ENCODE peak calls at places on chromosomes 2 and 18, in six cellular contexts. B is cardiac fibroblast; L is heart left ventricle; C is lung; I is CD8-positive, alpha-beta T cell; Q is mucosa of descending colon. E is an unnamed sample.

GRCh38 chr2:64652231-64653173 is 1.2 kb downstream of the SERTAD2 start:
- DNase-seq in B (peak; percentile 89), L (no peak), C (no peak), I (no peak), Q (peak; percentile 76), E (no peak)

GRCh38 chr2:148519013-148519412 is 125.5 kb upstream of the EPC2 start:
- DNase-seq in B (no peak), L (no peak), C (no peak), I (no peak), Q (no peak), E (no peak)

GRCh38 chr2:51624995-51625394 is 593.1 kb upstream of the NRXN1 start:
- DNase-seq in B (peak; percentile 64), L (no peak), C (no peak), I (no peak), Q (no peak), E (no peak)

GRCh38 chr2:84799772-84800171 is 81.1 kb downstream of the TRABD2A start:
- DNase-seq in B (no peak), L (no peak), C (no peak), I (no peak), Q (no peak), E (no peak)

GRCh38 chr2:187055463-187055862 is 206.5 kb upstream of the ZSWIM2 start:
- DNase-seq in B (peak; percentile 37), L (no peak), C (no peak), I (no peak), Q (no peak), E (no peak)

GRCh38 chr18:7521226-7521856 is 45.8 kb upstream of the PTPRM start:
- DNase-seq in B (no peak), L (no peak), C (no peak), I (no peak), Q (no peak), E (no peak)

GRCh38 chr2:129813404-129813803 is 166.1 kb upstream of the RAB6C start:
- DNase-seq in B (no peak), L (no peak), C (no peak), I (no peak), Q (no peak), E (no peak)

GRCh38 chr2:239008004-239008403 is 160.1 kb downstream of the TWIST2 start:
- DNase-seq in B (no peak), L (no peak), C (no peak), I (no peak), Q (no peak), E (no peak)

GRCh38 chr2:124798551-124798950 is 773.5 kb downstream of the CNTNAP5 start:
- DNase-seq in B (peak; percentile 14), L (no peak), C (no peak), I (no peak), Q (no peak), E (no peak)

GRCh38 chr2:204019572-204020501 is 83.3 kb downstream of the ICOS start:
- DNase-seq in B (peak; percentile 42), L (no peak), C (no peak), I (no peak), Q (no peak), E (no peak)

GRCh38 chr2:147420517-147420916 is 424.3 kb upstream of the ACVR2A start:
- DNase-seq in B (no peak), L (no peak), C (no peak), I (no peak), Q (no peak), E (no peak)

GRCh38 chr18:2515908-2516625 is 55.2 kb downstream of the METTL4 start:
- DNase-seq in B (peak; percentile 80), L (no peak), C (no peak), I (no peak), Q (no peak), E (no peak)

GRCh38 chr2:240134956-240135520 is 1.1 kb downstream of the COPS9 start:
- DNase-seq in B (no peak), L (no peak), C (no peak), I (no peak), Q (no peak), E (no peak)

GRCh38 chr2:113930448-113930847 is 40.6 kb downstream of the ACTR3 start:
- DNase-seq in B (peak; percentile 28), L (no peak), C (no peak), I (no peak), Q (no peak), E (no peak)

GRCh38 chr2:109712746-109713145 is 81.4 kb upstream of the RGPD5 start:
- DNase-seq in B (no peak), L (no peak), C (no peak), I (no peak), Q (no peak), E (no peak)

GRCh38 chr2:71583876-71584275 is 130.5 kb downstream of the DYSF start:
- DNase-seq in B (no peak), L (no peak), C (no peak), I (no peak), Q (no peak), E (no peak)

GRCh38 chr2:207219716-207220414 is 54.1 kb upstream of the KLF7 start:
- DNase-seq in B (peak; percentile 56), L (no peak), C (no peak), I (no peak), Q (no peak), E (no peak)

GRCh38 chr2:211611061-211611518 is 927.5 kb downstream of the ERBB4 start:
- DNase-seq in B (no peak), L (no peak), C (no peak), I (no peak), Q (no peak), E (no peak)

GRCh38 chr2:184359379-184359778 is 238.9 kb upstream of the ZNF804A start:
- DNase-seq in B (no peak), L (no peak), C (no peak), I (no peak), Q (no peak), E (no peak)

GRCh38 chr2:57497489-57498096 is 549.0 kb upstream of the VRK2 start:
- DNase-seq in B (peak; percentile 73), L (peak; percentile 6), C (peak; percentile 31), I (no peak), Q (no peak), E (no peak)

GRCh38 chr18:59996370-59996966 is 96.7 kb downstream of the PMAIP1 start:
- DNase-seq in B (peak; percentile 75), L (no peak), C (peak; percentile 39), I (no peak), Q (no peak), E (no peak)

GRCh38 chr2:235709124-235709813 is 215.4 kb downstream of the AGAP1 start:
- DNase-seq in B (peak; percentile 55), L (no peak), C (peak; percentile 43), I (no peak), Q (peak; percentile 88), E (no peak)

GRCh38 chr2:16638941-16639340 is 26.7 kb downstream of the CYRIA start:
- DNase-seq in B (no peak), L (no peak), C (no peak), I (no peak), Q (no peak), E (no peak)

GRCh38 chr2:58539973-58540372 is 298.8 kb upstream of the FANCL start:
- DNase-seq in B (no peak), L (no peak), C (no peak), I (no peak), Q (no peak), E (no peak)

GRCh38 chr2:236173734-236174607 is 5.8 kb upstream of the GBX2 start:
- DNase-seq in B (no peak), L (no peak), C (no peak), I (no peak), Q (no peak), E (no peak)

GRCh38 chr2:27407798-27408491 is 1.4 kb downstream of the PPM1G start:
- DNase-seq in B (peak; percentile 76), L (no peak), C (no peak), I (no peak), Q (no peak), E (no peak)

GRCh38 chr2:88924533-88924932 is 233.1 kb downstream of the RPIA start:
- DNase-seq in B (no peak), L (no peak), C (no peak), I (no peak), Q (no peak), E (no peak)

GRCh38 chr2:88913280-88913679 is 221.8 kb downstream of the RPIA start:
- DNase-seq in B (no peak), L (no peak), C (no peak), I (no peak), Q (no peak), E (no peak)

GRCh38 chr2:88919087-88919738 is 227.7 kb downstream of the RPIA start:
- DNase-seq in B (peak; percentile 57), L (no peak), C (no peak), I (no peak), Q (no peak), E (no peak)
- TF ChIP-seq CTCF in B (peak; percentile 76), L (peak; percentile 66), C (peak; percentile 31), I (peak; percentile 25), Q (no peak), E (no peak)

GRCh38 chr2:219902870-219903269 is 275.4 kb downstream of the SLC4A3 start:
- DNase-seq in B (no peak), L (no peak), C (no peak), I (no peak), Q (no peak), E (no peak)
- TF ChIP-seq CTCF in B (no peak), L (no peak), C (no peak), I (no peak), Q (no peak), E (no peak)

GRCh38 chr2:19171409-19171808 is 187.0 kb downstream of the OSR1 start:
- DNase-seq in B (peak; percentile 24), L (no peak), C (no peak), I (no peak), Q (no peak), E (no peak)

GRCh38 chr2:19176977-19177376 is 181.4 kb downstream of the OSR1 start:
- DNase-seq in B (peak; percentile 51), L (no peak), C (no peak), I (no peak), Q (no peak), E (no peak)

GRCh38 chr2:19178175-19178574 is 180.2 kb downstream of the OSR1 start:
- DNase-seq in B (no peak), L (no peak), C (no peak), I (no peak), Q (no peak), E (no peak)

DNA sequence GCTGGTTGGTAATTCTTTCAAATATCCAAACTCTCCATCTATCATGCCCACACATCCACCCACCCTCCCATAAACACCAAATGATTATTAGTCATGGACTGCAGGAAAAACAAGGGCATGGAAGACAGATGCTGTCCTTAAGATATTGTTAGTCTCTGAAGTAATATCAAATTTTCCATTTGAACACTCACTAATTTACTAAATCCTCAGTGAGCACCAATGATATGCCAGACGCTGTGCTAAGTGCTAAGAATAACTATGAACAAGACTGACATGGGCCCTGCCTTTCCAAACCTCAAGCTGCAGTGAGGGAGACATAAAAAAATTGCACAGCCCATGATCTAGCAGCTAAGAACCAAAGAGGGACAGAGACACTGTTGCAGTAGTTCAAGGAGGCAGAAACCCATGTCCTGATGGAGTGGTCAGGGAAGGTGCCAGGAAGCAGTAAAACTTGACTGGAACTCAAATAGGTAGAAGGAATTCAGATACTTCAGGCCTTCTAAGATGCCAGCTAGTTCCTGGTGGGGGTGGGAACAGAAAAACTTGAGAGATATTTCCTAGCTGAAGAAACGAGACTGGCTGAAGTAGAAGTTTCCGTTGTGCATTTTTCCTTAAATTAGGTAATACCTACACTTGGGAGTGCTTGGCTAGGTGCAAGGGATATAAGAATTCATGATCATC is 182.1 kb downstream of the OSR1 start:
- DNase-seq in B (no peak), L (no peak), C (no peak), I (no peak), Q (no peak), E (no peak)
- TF ChIP-seq CTCF in B (no peak), L (no peak), C (no peak), I (no peak), Q (no peak), E (no peak)

GRCh38 chr2:83115606-83116005 is 1343.5 kb downstream of the SUCLG1 start:
- DNase-seq in B (no peak), L (no peak), C (no peak), I (no peak), Q (no peak), E (no peak)
- TF ChIP-seq CTCF in B (no peak), L (no peak), C (no peak), I (no peak), Q (no peak), E (no peak)

E was measured in activated B cell treated with CpG ODN at 0.5 μM for 24 hours.